ENCODE peak calls at places on chromosome 14, in ten cellular contexts. One of them, this sample, is unnamed. For H3K27me3, the result is how much of the 10 kb centered on the place peaks cover.

GRCh38 chr14:63787995-63788946 is 60.4 kb upstream of the SGPP1 start:
- DNase-seq in gastrocnemius medialis: no peak
- DNase-seq in colonic mucosa: no peak
- DNase-seq in body of pancreas: no peak
- DNase-seq in endothelial cell of umbilical vein: no peak
- DNase-seq in heart right ventricle: no peak
- DNase-seq in MG63: no peak
- DNase-seq in SK-N-SH: no peak
- DNase-seq in thoracic aorta: no peak
- DNase-seq in fibroblast of lung: no peak
- DNase-seq in this sample: peak

GRCh38 chr14:96090441-96091148 is 51.4 kb downstream of the C14orf132 start:
- DNase-seq in endothelial cell of umbilical vein: no peak
- DNase-seq in heart right ventricle: peak
- DNase-seq in fibroblast of lung: peak
- DNase-seq in MG63: peak
- DNase-seq in SK-N-SH: peak
- DNase-seq in gastrocnemius medialis: peak
- DNase-seq in thoracic aorta: no peak
- DNase-seq in colonic mucosa: peak
- DNase-seq in body of pancreas: peak
- DNase-seq in this sample: peak

GRCh38 chr14:75184447-75184846 is 8.0 kb upstream of the TMED10 start:
- DNase-seq in gastrocnemius medialis: no peak
- DNase-seq in heart right ventricle: no peak
- DNase-seq in MG63: no peak
- DNase-seq in SK-N-SH: no peak
- DNase-seq in endothelial cell of umbilical vein: no peak
- DNase-seq in body of pancreas: no peak
- DNase-seq in thoracic aorta: no peak
- DNase-seq in fibroblast of lung: peak
- DNase-seq in colonic mucosa: no peak
- DNase-seq in this sample: no peak

GRCh38 chr14:78319826-78320635 is 149.9 kb downstream of the NRXN3 start:
- DNase-seq in gastrocnemius medialis: no peak
- DNase-seq in endothelial cell of umbilical vein: no peak
- DNase-seq in SK-N-SH: peak
- DNase-seq in body of pancreas: no peak
- DNase-seq in colonic mucosa: no peak
- DNase-seq in MG63: no peak
- DNase-seq in heart right ventricle: no peak
- DNase-seq in fibroblast of lung: no peak
- DNase-seq in thoracic aorta: no peak
- DNase-seq in this sample: no peak

GRCh38 chr14:78071016-78071549 is 99.1 kb upstream of the NRXN3 start:
- DNase-seq in heart right ventricle: no peak
- DNase-seq in gastrocnemius medialis: no peak
- DNase-seq in MG63: no peak
- DNase-seq in body of pancreas: no peak
- DNase-seq in thoracic aorta: no peak
- DNase-seq in endothelial cell of umbilical vein: no peak
- DNase-seq in SK-N-SH: no peak
- DNase-seq in fibroblast of lung: no peak
- DNase-seq in colonic mucosa: no peak
- DNase-seq in this sample: no peak

GRCh38 chr14:70995671-70996070 is 88.4 kb downstream of the PCNX1 start:
- DNase-seq in MG63: peak
- DNase-seq in fibroblast of lung: no peak
- DNase-seq in colonic mucosa: peak
- DNase-seq in heart right ventricle: no peak
- DNase-seq in body of pancreas: no peak
- DNase-seq in gastrocnemius medialis: no peak
- DNase-seq in thoracic aorta: no peak
- DNase-seq in SK-N-SH: no peak
- DNase-seq in endothelial cell of umbilical vein: no peak
- DNase-seq in this sample: no peak

GRCh38 chr14:100212476-100213333 is 26.2 kb upstream of the YY1 start:
- DNase-seq in fibroblast of lung: no peak
- DNase-seq in thoracic aorta: no peak
- DNase-seq in colonic mucosa: no peak
- DNase-seq in heart right ventricle: no peak
- DNase-seq in body of pancreas: no peak
- DNase-seq in MG63: no peak
- DNase-seq in endothelial cell of umbilical vein: no peak
- DNase-seq in gastrocnemius medialis: no peak
- DNase-seq in SK-N-SH: no peak
- DNase-seq in this sample: no peak

GRCh38 chr14:105944632-105945610 is 418.5 kb downstream of the TMEM121 start:
- DNase-seq in body of pancreas: peak
- DNase-seq in fibroblast of lung: no peak
- DNase-seq in SK-N-SH: peak
- DNase-seq in MG63: peak
- DNase-seq in endothelial cell of umbilical vein: no peak
- DNase-seq in heart right ventricle: peak
- DNase-seq in colonic mucosa: peak
- DNase-seq in thoracic aorta: no peak
- DNase-seq in gastrocnemius medialis: peak
- DNase-seq in this sample: peak

GRCh38 chr14:55438066-55438683 is 2.2 kb downstream of the TBPL2 start:
- DNase-seq in body of pancreas: peak
- DNase-seq in colonic mucosa: peak
- DNase-seq in thoracic aorta: no peak
- DNase-seq in fibroblast of lung: peak
- DNase-seq in SK-N-SH: peak
- DNase-seq in endothelial cell of umbilical vein: peak
- DNase-seq in MG63: no peak
- DNase-seq in gastrocnemius medialis: no peak
- DNase-seq in heart right ventricle: peak
- DNase-seq in this sample: peak

GRCh38 chr14:22883191-22883976 is at the start of gene REM2:
- DNase-seq in body of pancreas: no peak
- DNase-seq in endothelial cell of umbilical vein: no peak
- DNase-seq in colonic mucosa: no peak
- DNase-seq in heart right ventricle: no peak
- DNase-seq in SK-N-SH: peak
- DNase-seq in thoracic aorta: no peak
- DNase-seq in fibroblast of lung: no peak
- DNase-seq in MG63: no peak
- DNase-seq in gastrocnemius medialis: no peak
- DNase-seq in this sample: peak

GRCh38 chr14:104706733-104707628 is 17.0 kb upstream of the ADSS1 start:
- DNase-seq in gastrocnemius medialis: no peak
- DNase-seq in SK-N-SH: no peak
- DNase-seq in endothelial cell of umbilical vein: no peak
- DNase-seq in body of pancreas: no peak
- DNase-seq in colonic mucosa: no peak
- DNase-seq in fibroblast of lung: no peak
- DNase-seq in heart right ventricle: no peak
- DNase-seq in thoracic aorta: no peak
- DNase-seq in MG63: no peak
- DNase-seq in this sample: peak

GRCh38 chr14:75995372-75996041 is 9.9 kb downstream of the IFT43 start:
- DNase-seq in thoracic aorta: peak
- DNase-seq in fibroblast of lung: no peak
- DNase-seq in endothelial cell of umbilical vein: no peak
- DNase-seq in heart right ventricle: peak
- DNase-seq in body of pancreas: peak
- DNase-seq in MG63: no peak
- DNase-seq in gastrocnemius medialis: peak
- DNase-seq in colonic mucosa: no peak
- DNase-seq in SK-N-SH: no peak
- DNase-seq in this sample: no peak

GRCh38 chr14:35534884-35535793 is 1.2 kb downstream of the INSM2 start:
- DNase-seq in fibroblast of lung: peak
- DNase-seq in gastrocnemius medialis: no peak
- DNase-seq in MG63: peak
- DNase-seq in endothelial cell of umbilical vein: peak
- DNase-seq in heart right ventricle: peak
- DNase-seq in colonic mucosa: peak
- DNase-seq in body of pancreas: peak
- DNase-seq in SK-N-SH: peak
- DNase-seq in thoracic aorta: no peak
- DNase-seq in this sample: peak

GRCh38 chr14:36618641-36619040 is 36.2 kb upstream of the NKX2-8 start:
- DNase-seq in MG63: no peak
- DNase-seq in heart right ventricle: no peak
- DNase-seq in SK-N-SH: no peak
- DNase-seq in body of pancreas: no peak
- DNase-seq in thoracic aorta: no peak
- DNase-seq in endothelial cell of umbilical vein: no peak
- DNase-seq in colonic mucosa: no peak
- DNase-seq in fibroblast of lung: no peak
- DNase-seq in gastrocnemius medialis: no peak
- DNase-seq in this sample: no peak

GRCh38 chr14:54772451-54772881 is 130.2 kb downstream of the GCH1 start:
- DNase-seq in colonic mucosa: no peak
- DNase-seq in heart right ventricle: no peak
- DNase-seq in fibroblast of lung: peak
- DNase-seq in MG63: no peak
- DNase-seq in thoracic aorta: no peak
- DNase-seq in body of pancreas: no peak
- DNase-seq in SK-N-SH: no peak
- DNase-seq in gastrocnemius medialis: no peak
- DNase-seq in endothelial cell of umbilical vein: peak
- DNase-seq in this sample: no peak

DNA sequence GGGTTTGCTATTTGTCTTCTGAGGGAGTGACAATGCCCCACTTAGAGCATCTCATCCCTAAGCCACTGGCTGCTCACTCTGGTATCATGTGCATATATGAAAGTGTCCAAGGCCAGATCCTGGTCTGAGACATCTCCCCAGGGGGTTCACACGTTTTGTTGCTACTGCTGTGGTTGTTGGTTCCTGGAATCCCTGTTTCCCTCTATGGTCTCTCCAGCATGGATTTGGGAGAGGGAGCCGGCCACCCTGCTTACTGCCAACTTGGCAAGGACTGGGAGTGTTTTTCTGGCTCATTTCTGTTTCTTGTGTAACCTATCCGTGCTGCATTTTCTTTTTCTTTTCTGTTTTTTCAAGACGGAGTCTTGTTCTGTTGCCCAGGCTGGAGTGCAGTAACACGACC is 101.3 kb upstream of the MAX start:
- DNase-seq in body of pancreas: no peak
- DNase-seq in SK-N-SH: no peak
- DNase-seq in endothelial cell of umbilical vein: no peak
- DNase-seq in gastrocnemius medialis: peak
- DNase-seq in thoracic aorta: no peak
- DNase-seq in fibroblast of lung: no peak
- DNase-seq in heart right ventricle: no peak
- DNase-seq in colonic mucosa: no peak
- DNase-seq in MG63: no peak
- DNase-seq in this sample: no peak
- H3K27me3 ChIP-seq in body of pancreas: under half
- H3K27me3 ChIP-seq in SK-N-SH: under half
- H3K27me3 ChIP-seq in endothelial cell of umbilical vein: under half
- H3K27me3 ChIP-seq in gastrocnemius medialis: under half
- H3K27me3 ChIP-seq in thoracic aorta: under half
- H3K27me3 ChIP-seq in fibroblast of lung: under half
- H3K27me3 ChIP-seq in heart right ventricle: under half
- H3K27me3 ChIP-seq in colonic mucosa: under half
- H3K27me3 ChIP-seq in MG63: under half
- H3K27me3 ChIP-seq in this sample: under half

GRCh38 chr14:89399157-89399556 is 17.9 kb downstream of the FOXN3 start:
- DNase-seq in body of pancreas: no peak
- DNase-seq in heart right ventricle: no peak
- DNase-seq in SK-N-SH: no peak
- DNase-seq in endothelial cell of umbilical vein: no peak
- DNase-seq in fibroblast of lung: no peak
- DNase-seq in thoracic aorta: no peak
- DNase-seq in colonic mucosa: no peak
- DNase-seq in gastrocnemius medialis: no peak
- DNase-seq in MG63: no peak
- DNase-seq in this sample: no peak
- H3K4me3 ChIP-seq in body of pancreas: no peak
- H3K4me3 ChIP-seq in heart right ventricle: peak
- H3K4me3 ChIP-seq in SK-N-SH: no peak
- H3K4me3 ChIP-seq in endothelial cell of umbilical vein: no peak
- H3K4me3 ChIP-seq in fibroblast of lung: no peak
- H3K4me3 ChIP-seq in thoracic aorta: no peak
- H3K4me3 ChIP-seq in colonic mucosa: no peak
- H3K4me3 ChIP-seq in gastrocnemius medialis: no peak
- H3K4me3 ChIP-seq in MG63: no peak
- H3K4me3 ChIP-seq in this sample: no peak

GRCh38 chr14:91418387-91419043 is 895 bp upstream of the CCDC88C start:
- DNase-seq in endothelial cell of umbilical vein: peak
- DNase-seq in thoracic aorta: no peak
- DNase-seq in gastrocnemius medialis: peak
- DNase-seq in SK-N-SH: peak
- DNase-seq in heart right ventricle: peak
- DNase-seq in body of pancreas: peak
- DNase-seq in fibroblast of lung: peak
- DNase-seq in colonic mucosa: peak
- DNase-seq in MG63: peak
- DNase-seq in this sample: peak

GRCh38 chr14:91419451-91419850 is 1.8 kb upstream of the CCDC88C start:
- DNase-seq in colonic mucosa: no peak
- DNase-seq in gastrocnemius medialis: no peak
- DNase-seq in SK-N-SH: no peak
- DNase-seq in MG63: no peak
- DNase-seq in heart right ventricle: no peak
- DNase-seq in body of pancreas: no peak
- DNase-seq in thoracic aorta: no peak
- DNase-seq in endothelial cell of umbilical vein: no peak
- DNase-seq in fibroblast of lung: no peak
- DNase-seq in this sample: no peak

GRCh38 chr14:91417983-91418386 is 365 bp upstream of the CCDC88C start:
- DNase-seq in colonic mucosa: no peak
- DNase-seq in endothelial cell of umbilical vein: no peak
- DNase-seq in body of pancreas: peak
- DNase-seq in MG63: peak
- DNase-seq in thoracic aorta: no peak
- DNase-seq in SK-N-SH: peak
- DNase-seq in fibroblast of lung: no peak
- DNase-seq in heart right ventricle: no peak
- DNase-seq in gastrocnemius medialis: no peak
- DNase-seq in this sample: peak

GRCh38 chr14:91419044-91419397 is 1.4 kb upstream of the CCDC88C start:
- DNase-seq in fibroblast of lung: no peak
- DNase-seq in gastrocnemius medialis: no peak
- DNase-seq in SK-N-SH: no peak
- DNase-seq in endothelial cell of umbilical vein: no peak
- DNase-seq in colonic mucosa: no peak
- DNase-seq in body of pancreas: no peak
- DNase-seq in thoracic aorta: no peak
- DNase-seq in heart right ventricle: no peak
- DNase-seq in MG63: no peak
- DNase-seq in this sample: no peak

GRCh38 chr14:91420686-91421085 is 3.1 kb upstream of the CCDC88C start:
- DNase-seq in body of pancreas: no peak
- DNase-seq in gastrocnemius medialis: no peak
- DNase-seq in endothelial cell of umbilical vein: no peak
- DNase-seq in SK-N-SH: no peak
- DNase-seq in MG63: no peak
- DNase-seq in heart right ventricle: no peak
- DNase-seq in colonic mucosa: peak
- DNase-seq in fibroblast of lung: no peak
- DNase-seq in thoracic aorta: no peak
- DNase-seq in this sample: no peak
- H3K27me3 ChIP-seq in body of pancreas: under half
- H3K27me3 ChIP-seq in gastrocnemius medialis: under half
- H3K27me3 ChIP-seq in endothelial cell of umbilical vein: under half
- H3K27me3 ChIP-seq in SK-N-SH: under half
- H3K27me3 ChIP-seq in MG63: under half
- H3K27me3 ChIP-seq in heart right ventricle: under half
- H3K27me3 ChIP-seq in colonic mucosa: under half
- H3K27me3 ChIP-seq in fibroblast of lung: under half
- H3K27me3 ChIP-seq in thoracic aorta: under half
- H3K27me3 ChIP-seq in this sample: under half

GRCh38 chr14:58638231-58639205 is 756 bp downstream of the DACT1 start:
- DNase-seq in MG63: peak
- DNase-seq in body of pancreas: peak
- DNase-seq in gastrocnemius medialis: no peak
- DNase-seq in thoracic aorta: no peak
- DNase-seq in heart right ventricle: peak
- DNase-seq in colonic mucosa: peak
- DNase-seq in fibroblast of lung: peak
- DNase-seq in endothelial cell of umbilical vein: peak
- DNase-seq in SK-N-SH: peak
- DNase-seq in this sample: no peak
- H3K4me3 ChIP-seq in MG63: peak
- H3K4me3 ChIP-seq in body of pancreas: peak
- H3K4me3 ChIP-seq in gastrocnemius medialis: peak
- H3K4me3 ChIP-seq in thoracic aorta: peak
- H3K4me3 ChIP-seq in heart right ventricle: peak
- H3K4me3 ChIP-seq in colonic mucosa: peak
- H3K4me3 ChIP-seq in fibroblast of lung: peak
- H3K4me3 ChIP-seq in endothelial cell of umbilical vein: peak
- H3K4me3 ChIP-seq in SK-N-SH: peak
- H3K4me3 ChIP-seq in this sample: peak